ENCODE peak calls at places on chromosomes 5 and 9, in seven cellular contexts. G is EH; J is H9; F is GDM1; Q is GM04504; N is adrenal gland; W is activated CD4-positive, CD25-positive, alpha-beta regulatory T cell treated with anti-CD3 and anti-CD28 coated beads, Interleukin-2, amount 50 U/mL, for 72 hours. X is an unnamed sample.

GRCh38 chr9:125235805-125236534 is 5.2 kb downstream of the HSPA5 start:
- DNase-seq in G (no peak), Q (no peak), W (no peak), F (no peak), J (no peak), N (no peak), X (no peak)

GRCh38 chr9:1474259-1474658 is 424.1 kb downstream of the DMRT2 start:
- DNase-seq in Q (no peak), J (no peak), W (no peak), N (no peak), G (no peak), F (no peak), X (no peak)

GRCh38 chr9:104232781-104233341 is 138.8 kb downstream of the SMC2 start:
- DNase-seq in N (no peak), Q (no peak), J (no peak), G (no peak), F (no peak), W (no peak), X (no peak)

GRCh38 chr5:108634951-108635288 is 112.8 kb upstream of the FER start:
- DNase-seq in W (no peak), J (no peak), N (no peak), Q (no peak), F (no peak), G (no peak), X (no peak)

GRCh38 chr5:41115281-41115680 is 44.1 kb upstream of the MROH2B start:
- DNase-seq in Q (no peak), N (no peak), F (no peak), J (no peak), W (no peak), G (peak), X (no peak)

GRCh38 chr5:177427211-177427822 is 841 bp downstream of the GRK6 start:
- DNase-seq in G (peak), J (no peak), F (no peak), Q (no peak), W (peak), N (no peak), X (no peak)

GRCh38 chr5:14102666-14103065 is 40.5 kb upstream of the TRIO start:
- DNase-seq in W (no peak), G (peak), J (no peak), Q (no peak), F (no peak), N (no peak), X (no peak)

GRCh38 chr9:130237763-130238524 is 27.6 kb upstream of the HMCN2 start:
- DNase-seq in W (no peak), N (no peak), G (no peak), Q (no peak), F (no peak), J (no peak), X (no peak)

GRCh38 chr5:132963175-132964104 is at the start of gene AFF4:
- DNase-seq in Q (peak), W (peak), G (peak), F (peak), N (peak), J (peak), X (peak)

GRCh38 chr5:168193518-168194240 is 97.8 kb upstream of the WWC1 start:
- DNase-seq in G (no peak), W (no peak), F (no peak), N (no peak), J (no peak), Q (no peak), X (no peak)

GRCh38 chr9:38079410-38080105 is 10.5 kb upstream of the SHB start:
- DNase-seq in F (peak), W (no peak), Q (no peak), G (peak), J (peak), N (peak), X (peak)

GRCh38 chr5:138626333-138626944 is 51.2 kb upstream of the HSPA9 start:
- DNase-seq in F (no peak), J (no peak), N (no peak), W (no peak), Q (no peak), G (no peak), X (no peak)

GRCh38 chr9:130265431-130266235 is at the start of gene HMCN2:
- DNase-seq in N (peak), W (no peak), J (peak), Q (no peak), F (no peak), G (no peak), X (no peak)

GRCh38 chr5:164532226-164532937 is 1027.0 kb downstream of the MAT2B start:
- DNase-seq in N (no peak), G (no peak), Q (no peak), J (no peak), F (no peak), W (no peak), X (no peak)

GRCh38 chr9:126773004-126773607 is 31.7 kb upstream of the ZBTB43 start:
- DNase-seq in G (peak), W (no peak), Q (no peak), N (peak), J (peak), F (no peak), X (no peak)

GRCh38 chr5:33936004-33936380 is 194 bp upstream of the RXFP3 start:
- DNase-seq in J (peak), W (peak), Q (peak), F (no peak), N (peak), G (peak), X (peak)

GRCh38 chr5:90472783-90473182 is 1.8 kb downstream of the MBLAC2 start:
- DNase-seq in G (no peak), W (no peak), J (no peak), Q (no peak), N (no peak), F (no peak), X (no peak)

GRCh38 chr5:65103674-65104035 is 334.9 kb downstream of the CWC27 start:
- DNase-seq in G (no peak), J (no peak), F (no peak), W (no peak), Q (no peak), N (no peak), X (peak)

GRCh38 chr5:173324115-173325001 is 3.9 kb downstream of the STC2 start:
- DNase-seq in W (no peak), N (peak), J (no peak), Q (peak), F (no peak), G (peak), X (peak)

GRCh38 chr5:165296401-165297130 is 1791.1 kb downstream of the MAT2B start:
- DNase-seq in W (no peak), Q (no peak), G (no peak), N (no peak), F (no peak), J (no peak), X (no peak)

GRCh38 chr5:74095871-74096270 is 469.9 kb downstream of the ARHGEF28 start:
- DNase-seq in N (no peak), W (no peak), Q (no peak), G (peak), J (no peak), F (no peak), X (no peak)

GRCh38 chr5:141779642-141780041 is 97.6 kb upstream of the ARAP3 start:
- DNase-seq in Q (peak), N (no peak), W (no peak), J (peak), G (no peak), F (no peak), X (no peak)

GRCh38 chr5:136677219-136677618 is 311.9 kb upstream of the TRPC7 start:
- DNase-seq in Q (no peak), J (no peak), N (no peak), F (no peak), W (no peak), G (peak), X (no peak)

GRCh38 chr5:68970617-68971016 is 123.2 kb upstream of the SLC30A5 start:
- DNase-seq in F (no peak), G (no peak), J (no peak), N (no peak), Q (no peak), W (no peak), X (no peak)

GRCh38 chr9:85016389-85016997 is 347.0 kb downstream of the NTRK2 start:
- DNase-seq in G (no peak), W (no peak), F (no peak), N (no peak), J (no peak), Q (no peak), X (peak)

GRCh38 chr9:133716564-133717112 is 21.5 kb downstream of the SARDH start:
- DNase-seq in J (peak), Q (no peak), F (no peak), W (no peak), G (no peak), N (no peak), X (peak)

GRCh38 chr5:883475-884181 is 9.0 kb downstream of the BRD9 start:
- DNase-seq in N (no peak), F (no peak), G (no peak), J (no peak), Q (no peak), W (peak), X (no peak)

GRCh38 chr9:38087934-38088925 is 19.2 kb upstream of the SHB start:
- DNase-seq in N (peak), G (peak), F (peak), W (peak), J (peak), Q (no peak), X (peak)

GRCh38 chr5:56575821-56576220 is 239.5 kb upstream of the MAP3K1 start:
- DNase-seq in W (no peak), Q (no peak), F (no peak), J (no peak), G (peak), N (no peak), X (no peak)

GRCh38 chr5:170573119-170573518 is 69.3 kb downstream of the KCNIP1 start:
- DNase-seq in N (no peak), G (no peak), J (no peak), F (no peak), Q (no peak), W (no peak), X (no peak)

GRCh38 chr5:17838506-17838905 is 204.2 kb downstream of the TAF11L14 start:
- DNase-seq in F (no peak), J (no peak), Q (no peak), W (no peak), N (no peak), G (no peak), X (no peak)

GRCh38 chr9:34381323-34381722 is 4.6 kb upstream of the MYORG start:
- DNase-seq in Q (no peak), G (no peak), F (no peak), J (peak), N (no peak), W (no peak), X (no peak)

GRCh38 chr5:179679014-179679674 is 1.7 kb downstream of the CBY3 start:
- DNase-seq in W (peak), G (peak), F (no peak), Q (no peak), J (peak), N (peak), X (peak)

GRCh38 chr5:124182133-124182532 is 564.3 kb downstream of the ZNF608 start:
- DNase-seq in G (no peak), W (no peak), J (no peak), F (no peak), N (no peak), Q (no peak), X (no peak)

GRCh38 chr5:141692919-141693848 is 11.2 kb upstream of the ARAP3 start:
- DNase-seq in F (no peak), J (no peak), G (peak), N (no peak), Q (no peak), W (peak), X (no peak)

GRCh38 chr9:99635032-99635431 is 186.7 kb upstream of the NR4A3 start:
- DNase-seq in N (no peak), G (peak), W (no peak), J (no peak), F (no peak), Q (no peak), X (no peak)

GRCh38 chr9:115494393-115494792 is 376.4 kb upstream of the TNC start:
- DNase-seq in N (peak), Q (no peak), G (peak), F (no peak), W (no peak), J (no peak), X (no peak)

GRCh38 chr9:111909444-111909843 is 12.8 kb downstream of the UGCG start:
- DNase-seq in N (no peak), G (no peak), J (no peak), F (no peak), W (no peak), Q (no peak), X (no peak)

X was measured in testis.